ENCODE peak calls at places on chromosome 4, in eight cellular contexts. Z is tibial artery, O is lower lobe of right lung, L is sigmoid colon, K is HFF-Myc, Y is Caco-2, A is SK-N-SH, S is GM23338. I is an unnamed sample.
A peak's percentile ranks its signal among the peaks of the same experiment; 100 is the strongest.

GRCh38 chr4:7348946-7349900 is 85.5 kb downstream of the PSAPL1 start:
- DNase-seq in S (no peak), Y (no peak), Z (no peak), A (no peak), K (no peak), O (peak; percentile 81), L (no peak), I (no peak)

GRCh38 chr4:154626793-154627484 is 14.5 kb upstream of the FGG start:
- DNase-seq in S (peak; percentile 91), O (peak; percentile 73), A (peak; percentile 79), K (no peak), Y (peak; percentile 88), L (peak; percentile 76), Z (no peak), I (peak; percentile 66)

GRCh38 chr4:6267573-6267972 is 2.1 kb upstream of the WFS1 start:
- DNase-seq in Z (no peak), S (no peak), L (no peak), K (no peak), A (no peak), Y (no peak), O (no peak), I (no peak)

GRCh38 chr4:145679991-145680455 is at the start of gene C4orf51:
- DNase-seq in O (no peak), K (peak; percentile 14), Z (no peak), A (no peak), S (no peak), L (no peak), Y (no peak), I (no peak)

GRCh38 chr4:152023674-152024073 is 262.9 kb upstream of the GATB start:
- DNase-seq in A (no peak), L (no peak), O (no peak), S (no peak), Z (no peak), Y (no peak), K (no peak), I (no peak)

GRCh38 chr4:180281726-180282125 is 1961.5 kb upstream of the TENM3 start:
- DNase-seq in Z (no peak), Y (no peak), O (no peak), K (no peak), S (no peak), A (no peak), L (no peak), I (no peak)

GRCh38 chr4:128793859-128794667 is 15.4 kb upstream of the JADE1 start:
- DNase-seq in L (no peak), Y (peak; percentile 24), A (no peak), Z (no peak), K (no peak), S (no peak), O (no peak), I (no peak)

GRCh38 chr4:15131551-15131950 is 129.3 kb downstream of the CPEB2 start:
- DNase-seq in S (peak; percentile 42), L (no peak), Y (no peak), A (no peak), O (peak; percentile 55), Z (peak; percentile 23), K (no peak), I (no peak)

GRCh38 chr4:94714761-94715160 is 43.0 kb upstream of the BMPR1B start:
- DNase-seq in K (no peak), L (no peak), A (no peak), O (no peak), S (no peak), Z (no peak), Y (no peak), I (no peak)

GRCh38 chr4:8241211-8241779 is 28.3 kb upstream of the HTRA3 start:
- DNase-seq in Y (no peak), L (no peak), A (no peak), Z (no peak), K (no peak), S (no peak), O (no peak), I (no peak)

GRCh38 chr4:39528056-39528465 is 822 bp upstream of the UGDH start:
- DNase-seq in S (no peak), L (peak; percentile 92), Y (no peak), Z (peak; percentile 90), O (no peak), A (no peak), K (no peak), I (no peak)

GRCh38 chr4:100649478-100649877 is 131.7 kb upstream of the EMCN start:
- DNase-seq in Z (no peak), O (no peak), K (no peak), L (no peak), Y (no peak), A (peak; percentile 5), S (no peak), I (no peak)

GRCh38 chr4:168218663-168219062 is 99.9 kb downstream of the DDX60 start:
- DNase-seq in A (no peak), L (no peak), Y (no peak), Z (no peak), S (no peak), O (no peak), K (no peak), I (no peak)

GRCh38 chr4:38160487-38161207 is 200.4 kb downstream of the PTTG2 start:
- DNase-seq in Y (peak; percentile 19), Z (peak; percentile 72), O (no peak), L (peak; percentile 72), S (peak; percentile 71), K (peak; percentile 84), A (no peak), I (no peak)

GRCh38 chr4:89509708-89510269 is 202.2 kb upstream of the GPRIN3 start:
- DNase-seq in A (no peak), Z (no peak), S (no peak), K (no peak), O (no peak), L (no peak), Y (no peak), I (no peak)

GRCh38 chr4:187191676-187192075 is 468.0 kb upstream of the FAT1 start:
- DNase-seq in Y (no peak), K (no peak), L (no peak), S (no peak), Z (no peak), A (no peak), O (no peak), I (no peak)

GRCh38 chr4:148442830-148443549 is 776 bp upstream of the NR3C2 start:
- DNase-seq in Z (peak; percentile 30), Y (no peak), S (no peak), O (no peak), K (no peak), A (peak; percentile 45), L (peak; percentile 75), I (no peak)

GRCh38 chr4:8200302-8200975 is 1.3 kb downstream of the SH3TC1 start:
- DNase-seq in S (no peak), Z (peak; percentile 65), L (peak; percentile 83), A (no peak), Y (no peak), O (peak; percentile 86), K (no peak), I (no peak)

GRCh38 chr4:150039790-150040189 is 38.5 kb upstream of the DCLK2 start:
- DNase-seq in L (no peak), A (no peak), Z (no peak), O (no peak), S (peak; percentile 23), Y (no peak), K (no peak), I (no peak)
- TF ChIP-seq CTCF in L (no peak), A (no peak), Z (no peak), O (no peak), S (no peak), Y (no peak), K (no peak), I (no peak)

GRCh38 chr4:53647547-53647946 is 56.3 kb upstream of the LNX1 start:
- DNase-seq in O (no peak), L (no peak), Y (no peak), K (no peak), S (no peak), Z (no peak), A (no peak), I (no peak)
- TF ChIP-seq CTCF in O (no peak), L (no peak), Y (no peak), K (no peak), S (no peak), Z (no peak), A (no peak), I (no peak)

DNA sequence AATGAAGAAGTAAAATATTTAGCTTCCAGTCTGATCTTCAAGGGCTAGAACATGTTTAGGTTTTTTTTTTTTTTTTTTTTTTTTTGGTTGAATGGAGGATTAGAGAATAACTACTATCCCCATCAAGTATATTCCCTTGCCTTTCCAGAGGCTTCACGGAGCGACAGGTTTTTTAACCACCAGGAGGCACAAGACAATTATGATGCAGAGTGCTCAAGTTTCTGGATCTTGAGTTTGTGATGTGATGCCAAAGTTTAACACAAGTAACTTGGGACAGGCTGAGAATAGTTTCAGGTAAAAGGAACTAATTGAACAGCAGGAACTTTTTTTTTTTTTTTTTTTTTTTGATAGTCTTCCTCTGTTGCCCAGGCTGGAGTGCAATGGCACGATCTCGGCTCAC is 30.3 kb downstream of the CCNI start:
- DNase-seq in K (no peak), A (no peak), Y (no peak), S (peak; percentile 66), O (no peak), L (no peak), Z (no peak), I (no peak)
- TF ChIP-seq CTCF in K (peak; percentile 3), A (peak; percentile 47), Y (no peak), S (peak; percentile 44), O (no peak), L (no peak), Z (peak; percentile 8), I (peak; percentile 56)

GRCh38 chr4:77040856-77041576 is 34.8 kb downstream of the CCNI start:
- DNase-seq in S (no peak), K (no peak), Y (no peak), A (no peak), L (no peak), Z (no peak), O (no peak), I (no peak)

GRCh38 chr4:77047037-77047436 is 28.8 kb downstream of the CCNI start:
- DNase-seq in K (no peak), L (no peak), O (no peak), A (peak; percentile 14), S (peak; percentile 21), Z (no peak), Y (no peak), I (no peak)

GRCh38 chr4:77043507-77044131 is 32.2 kb downstream of the CCNI start:
- DNase-seq in L (no peak), A (no peak), Y (peak; percentile 57), K (no peak), S (no peak), Z (peak; percentile 41), O (no peak), I (no peak)

GRCh38 chr4:77040265-77040664 is 35.5 kb downstream of the CCNI start:
- DNase-seq in L (no peak), Z (no peak), S (no peak), Y (no peak), O (no peak), K (no peak), A (no peak), I (no peak)

DNA sequence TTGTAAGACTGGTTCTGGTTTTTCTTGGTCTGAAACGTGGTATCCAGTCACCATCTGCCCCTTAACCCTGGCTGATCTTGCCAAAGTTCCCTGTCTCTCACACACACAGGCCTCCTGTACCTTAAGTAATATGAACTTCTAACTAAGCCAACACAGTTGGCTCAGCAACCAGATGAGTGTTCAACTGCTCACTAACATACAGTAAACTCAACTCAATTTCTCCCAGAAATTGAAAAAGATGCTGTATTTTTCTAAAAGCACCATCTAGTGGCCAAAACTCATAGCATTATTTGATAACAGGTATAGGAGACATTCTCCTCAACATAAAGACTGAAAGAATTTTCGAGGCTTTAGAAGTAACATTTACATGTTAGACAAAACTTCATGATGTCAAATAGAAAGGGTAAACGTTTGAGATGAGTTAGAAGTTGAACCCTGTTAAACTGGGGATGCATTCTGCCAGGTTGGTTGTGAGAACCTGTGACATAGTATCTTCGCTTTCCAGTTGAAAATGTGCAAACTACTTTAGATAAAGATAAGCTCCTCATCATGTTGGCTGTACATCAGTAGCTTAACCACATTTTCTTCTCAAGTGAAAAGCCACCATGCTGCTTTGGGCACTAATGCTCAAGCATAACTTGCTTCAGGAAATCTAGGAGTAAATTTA is 31.2 kb downstream of the CCNI start:
- DNase-seq in A (no peak), O (no peak), L (no peak), Y (peak; percentile 29), S (peak; percentile 78), Z (no peak), K (peak; percentile 37), I (no peak)
- TF ChIP-seq CTCF in A (peak; percentile 83), O (peak; percentile 47), L (peak; percentile 33), Y (peak; percentile 54), S (peak; percentile 86), Z (peak; percentile 54), K (peak; percentile 52), I (peak; percentile 70)

I was measured in neural crest cell.